ENCODE peak calls at places on chromosomes 12 and 14, in ten cellular contexts. One of them, this sample, is unnamed.

GRCh38 chr12:101015021-101015420 is 195.0 kb downstream of the SLC5A8 start:
- DNase-seq in body of pancreas: no peak
- DNase-seq in GM12865: no peak
- DNase-seq in heart left ventricle: no peak
- DNase-seq in mucosa of descending colon: no peak
- DNase-seq in mammary epithelial cell: no peak
- DNase-seq in CD4-positive, alpha-beta T cell: no peak
- DNase-seq in fibroblast of mammary gland: no peak
- DNase-seq in cardiac fibroblast: peak
- DNase-seq in psoas muscle: no peak
- DNase-seq in this sample: no peak

GRCh38 chr12:14842315-14842714 is 1.0 kb downstream of the ART4 start:
- DNase-seq in fibroblast of mammary gland: no peak
- DNase-seq in mammary epithelial cell: no peak
- DNase-seq in cardiac fibroblast: no peak
- DNase-seq in psoas muscle: no peak
- DNase-seq in heart left ventricle: no peak
- DNase-seq in CD4-positive, alpha-beta T cell: no peak
- DNase-seq in GM12865: no peak
- DNase-seq in body of pancreas: no peak
- DNase-seq in mucosa of descending colon: no peak
- DNase-seq in this sample: no peak

GRCh38 chr12:15404485-15404884 is 82.2 kb downstream of the PTPRO start:
- DNase-seq in cardiac fibroblast: peak
- DNase-seq in fibroblast of mammary gland: peak
- DNase-seq in CD4-positive, alpha-beta T cell: no peak
- DNase-seq in mucosa of descending colon: no peak
- DNase-seq in body of pancreas: no peak
- DNase-seq in GM12865: no peak
- DNase-seq in mammary epithelial cell: peak
- DNase-seq in heart left ventricle: no peak
- DNase-seq in psoas muscle: no peak
- DNase-seq in this sample: no peak

GRCh38 chr12:121038861-121039654 is at the start of gene OASL:
- DNase-seq in mucosa of descending colon: peak
- DNase-seq in CD4-positive, alpha-beta T cell: peak
- DNase-seq in GM12865: peak
- DNase-seq in psoas muscle: no peak
- DNase-seq in heart left ventricle: no peak
- DNase-seq in body of pancreas: peak
- DNase-seq in mammary epithelial cell: peak
- DNase-seq in cardiac fibroblast: peak
- DNase-seq in fibroblast of mammary gland: peak
- DNase-seq in this sample: no peak

GRCh38 chr12:122951979-122952892 is 14.0 kb downstream of the ABCB9 start:
- DNase-seq in CD4-positive, alpha-beta T cell: peak
- DNase-seq in psoas muscle: peak
- DNase-seq in mucosa of descending colon: peak
- DNase-seq in GM12865: peak
- DNase-seq in cardiac fibroblast: peak
- DNase-seq in fibroblast of mammary gland: peak
- DNase-seq in heart left ventricle: peak
- DNase-seq in body of pancreas: peak
- DNase-seq in mammary epithelial cell: peak
- DNase-seq in this sample: peak

GRCh38 chr14:90720336-90720735 is 95.9 kb downstream of the TTC7B start:
- DNase-seq in cardiac fibroblast: no peak
- DNase-seq in heart left ventricle: no peak
- DNase-seq in body of pancreas: no peak
- DNase-seq in mucosa of descending colon: no peak
- DNase-seq in fibroblast of mammary gland: no peak
- DNase-seq in CD4-positive, alpha-beta T cell: no peak
- DNase-seq in GM12865: no peak
- DNase-seq in psoas muscle: no peak
- DNase-seq in mammary epithelial cell: no peak
- DNase-seq in this sample: no peak

GRCh38 chr12:126309278-126309677 is 1244.0 kb downstream of the AACS start:
- DNase-seq in mucosa of descending colon: no peak
- DNase-seq in fibroblast of mammary gland: no peak
- DNase-seq in mammary epithelial cell: no peak
- DNase-seq in GM12865: no peak
- DNase-seq in CD4-positive, alpha-beta T cell: no peak
- DNase-seq in cardiac fibroblast: no peak
- DNase-seq in body of pancreas: no peak
- DNase-seq in heart left ventricle: no peak
- DNase-seq in psoas muscle: no peak
- DNase-seq in this sample: no peak

GRCh38 chr14:27686137-27686536 is 1080.5 kb upstream of the FOXG1 start:
- DNase-seq in fibroblast of mammary gland: no peak
- DNase-seq in GM12865: no peak
- DNase-seq in mucosa of descending colon: no peak
- DNase-seq in cardiac fibroblast: no peak
- DNase-seq in CD4-positive, alpha-beta T cell: no peak
- DNase-seq in psoas muscle: no peak
- DNase-seq in heart left ventricle: no peak
- DNase-seq in body of pancreas: no peak
- DNase-seq in mammary epithelial cell: no peak
- DNase-seq in this sample: no peak

GRCh38 chr14:103366741-103367140 is 18.5 kb upstream of the MARK3 start:
- DNase-seq in psoas muscle: no peak
- DNase-seq in heart left ventricle: no peak
- DNase-seq in mucosa of descending colon: no peak
- DNase-seq in GM12865: no peak
- DNase-seq in mammary epithelial cell: no peak
- DNase-seq in fibroblast of mammary gland: no peak
- DNase-seq in cardiac fibroblast: no peak
- DNase-seq in body of pancreas: no peak
- DNase-seq in CD4-positive, alpha-beta T cell: no peak
- DNase-seq in this sample: no peak

GRCh38 chr12:98343002-98343567 is 172.3 kb upstream of the TMPO start:
- DNase-seq in psoas muscle: no peak
- DNase-seq in fibroblast of mammary gland: no peak
- DNase-seq in GM12865: no peak
- DNase-seq in body of pancreas: no peak
- DNase-seq in mucosa of descending colon: no peak
- DNase-seq in cardiac fibroblast: no peak
- DNase-seq in mammary epithelial cell: no peak
- DNase-seq in CD4-positive, alpha-beta T cell: no peak
- DNase-seq in heart left ventricle: no peak
- DNase-seq in this sample: no peak

GRCh38 chr14:97444248-97444647 is 647.1 kb downstream of the VRK1 start:
- DNase-seq in body of pancreas: no peak
- DNase-seq in GM12865: no peak
- DNase-seq in cardiac fibroblast: no peak
- DNase-seq in mammary epithelial cell: no peak
- DNase-seq in psoas muscle: no peak
- DNase-seq in mucosa of descending colon: no peak
- DNase-seq in CD4-positive, alpha-beta T cell: no peak
- DNase-seq in heart left ventricle: no peak
- DNase-seq in fibroblast of mammary gland: no peak
- DNase-seq in this sample: no peak

GRCh38 chr12:20376984-20377383 is 8.6 kb downstream of the PDE3A start:
- DNase-seq in cardiac fibroblast: peak
- DNase-seq in CD4-positive, alpha-beta T cell: no peak
- DNase-seq in fibroblast of mammary gland: peak
- DNase-seq in mammary epithelial cell: no peak
- DNase-seq in heart left ventricle: no peak
- DNase-seq in mucosa of descending colon: no peak
- DNase-seq in body of pancreas: no peak
- DNase-seq in GM12865: peak
- DNase-seq in psoas muscle: no peak
- DNase-seq in this sample: no peak

GRCh38 chr12:121441555-121441954 is 41.6 kb downstream of the RNF34 start:
- DNase-seq in body of pancreas: no peak
- DNase-seq in cardiac fibroblast: peak
- DNase-seq in heart left ventricle: no peak
- DNase-seq in mammary epithelial cell: no peak
- DNase-seq in psoas muscle: no peak
- DNase-seq in GM12865: no peak
- DNase-seq in fibroblast of mammary gland: peak
- DNase-seq in mucosa of descending colon: no peak
- DNase-seq in CD4-positive, alpha-beta T cell: no peak
- DNase-seq in this sample: no peak

GRCh38 chr12:69388371-69388770 is 28.8 kb downstream of the YEATS4 start:
- DNase-seq in body of pancreas: no peak
- DNase-seq in heart left ventricle: no peak
- DNase-seq in mucosa of descending colon: no peak
- DNase-seq in CD4-positive, alpha-beta T cell: no peak
- DNase-seq in GM12865: peak
- DNase-seq in psoas muscle: no peak
- DNase-seq in mammary epithelial cell: peak
- DNase-seq in cardiac fibroblast: peak
- DNase-seq in fibroblast of mammary gland: peak
- DNase-seq in this sample: no peak

GRCh38 chr14:75979071-75979571 is 2.7 kb downstream of the TGFB3 start:
- DNase-seq in CD4-positive, alpha-beta T cell: no peak
- DNase-seq in psoas muscle: peak
- DNase-seq in mammary epithelial cell: no peak
- DNase-seq in heart left ventricle: no peak
- DNase-seq in GM12865: peak
- DNase-seq in fibroblast of mammary gland: peak
- DNase-seq in mucosa of descending colon: peak
- DNase-seq in body of pancreas: peak
- DNase-seq in cardiac fibroblast: peak
- DNase-seq in this sample: no peak

GRCh38 chr12:91937033-91937432 is 208.6 kb downstream of the BTG1 start:
- DNase-seq in fibroblast of mammary gland: no peak
- DNase-seq in cardiac fibroblast: no peak
- DNase-seq in mucosa of descending colon: no peak
- DNase-seq in mammary epithelial cell: no peak
- DNase-seq in body of pancreas: no peak
- DNase-seq in GM12865: no peak
- DNase-seq in heart left ventricle: no peak
- DNase-seq in CD4-positive, alpha-beta T cell: no peak
- DNase-seq in psoas muscle: no peak
- DNase-seq in this sample: no peak

GRCh38 chr12:63098851-63099250 is 52.1 kb downstream of the AVPR1A start:
- DNase-seq in fibroblast of mammary gland: no peak
- DNase-seq in GM12865: peak
- DNase-seq in heart left ventricle: no peak
- DNase-seq in mammary epithelial cell: no peak
- DNase-seq in cardiac fibroblast: no peak
- DNase-seq in psoas muscle: no peak
- DNase-seq in body of pancreas: no peak
- DNase-seq in CD4-positive, alpha-beta T cell: no peak
- DNase-seq in mucosa of descending colon: no peak
- DNase-seq in this sample: no peak

GRCh38 chr12:5171701-5172100 is 128.0 kb downstream of the KCNA5 start:
- DNase-seq in cardiac fibroblast: peak
- DNase-seq in CD4-positive, alpha-beta T cell: no peak
- DNase-seq in psoas muscle: no peak
- DNase-seq in body of pancreas: peak
- DNase-seq in mammary epithelial cell: peak
- DNase-seq in GM12865: peak
- DNase-seq in fibroblast of mammary gland: peak
- DNase-seq in heart left ventricle: no peak
- DNase-seq in mucosa of descending colon: no peak
- DNase-seq in this sample: peak
- TF ChIP-seq CTCF in cardiac fibroblast: peak
- TF ChIP-seq CTCF in CD4-positive, alpha-beta T cell: no peak
- TF ChIP-seq CTCF in psoas muscle: peak
- TF ChIP-seq CTCF in body of pancreas: peak
- TF ChIP-seq CTCF in mammary epithelial cell: peak
- TF ChIP-seq CTCF in GM12865: peak
- TF ChIP-seq CTCF in fibroblast of mammary gland: peak
- TF ChIP-seq CTCF in heart left ventricle: peak
- TF ChIP-seq CTCF in mucosa of descending colon: peak
- TF ChIP-seq CTCF in this sample: peak

GRCh38 chr12:53067993-53068770 is 11.0 kb downstream of the SPRYD3 start:
- DNase-seq in cardiac fibroblast: no peak
- DNase-seq in fibroblast of mammary gland: no peak
- DNase-seq in mammary epithelial cell: no peak
- DNase-seq in body of pancreas: no peak
- DNase-seq in CD4-positive, alpha-beta T cell: no peak
- DNase-seq in GM12865: no peak
- DNase-seq in heart left ventricle: no peak
- DNase-seq in psoas muscle: no peak
- DNase-seq in mucosa of descending colon: no peak
- DNase-seq in this sample: no peak
- TF ChIP-seq CTCF in cardiac fibroblast: no peak
- TF ChIP-seq CTCF in fibroblast of mammary gland: no peak
- TF ChIP-seq CTCF in mammary epithelial cell: no peak
- TF ChIP-seq CTCF in body of pancreas: no peak
- TF ChIP-seq CTCF in CD4-positive, alpha-beta T cell: no peak
- TF ChIP-seq CTCF in GM12865: no peak
- TF ChIP-seq CTCF in heart left ventricle: no peak
- TF ChIP-seq CTCF in psoas muscle: no peak
- TF ChIP-seq CTCF in mucosa of descending colon: no peak
- TF ChIP-seq CTCF in this sample: no peak

GRCh38 chr14:34124585-34124984 is 173.7 kb upstream of the EGLN3 start:
- DNase-seq in CD4-positive, alpha-beta T cell: no peak
- DNase-seq in body of pancreas: no peak
- DNase-seq in fibroblast of mammary gland: no peak
- DNase-seq in GM12865: no peak
- DNase-seq in mucosa of descending colon: no peak
- DNase-seq in mammary epithelial cell: no peak
- DNase-seq in cardiac fibroblast: no peak
- DNase-seq in psoas muscle: no peak
- DNase-seq in heart left ventricle: no peak
- DNase-seq in this sample: no peak

GRCh38 chr14:34119107-34119858 is 168.4 kb upstream of the EGLN3 start:
- DNase-seq in mucosa of descending colon: no peak
- DNase-seq in GM12865: no peak
- DNase-seq in psoas muscle: no peak
- DNase-seq in heart left ventricle: no peak
- DNase-seq in body of pancreas: no peak
- DNase-seq in cardiac fibroblast: no peak
- DNase-seq in mammary epithelial cell: no peak
- DNase-seq in CD4-positive, alpha-beta T cell: no peak
- DNase-seq in fibroblast of mammary gland: no peak
- DNase-seq in this sample: no peak

GRCh38 chr14:34122081-34122480 is 171.2 kb upstream of the EGLN3 start:
- DNase-seq in heart left ventricle: no peak
- DNase-seq in psoas muscle: no peak
- DNase-seq in body of pancreas: no peak
- DNase-seq in mucosa of descending colon: no peak
- DNase-seq in CD4-positive, alpha-beta T cell: no peak
- DNase-seq in GM12865: no peak
- DNase-seq in fibroblast of mammary gland: no peak
- DNase-seq in cardiac fibroblast: no peak
- DNase-seq in mammary epithelial cell: no peak
- DNase-seq in this sample: no peak

GRCh38 chr14:34120185-34120977 is 169.5 kb upstream of the EGLN3 start:
- DNase-seq in mucosa of descending colon: no peak
- DNase-seq in fibroblast of mammary gland: peak
- DNase-seq in heart left ventricle: no peak
- DNase-seq in CD4-positive, alpha-beta T cell: no peak
- DNase-seq in body of pancreas: no peak
- DNase-seq in psoas muscle: no peak
- DNase-seq in cardiac fibroblast: no peak
- DNase-seq in mammary epithelial cell: no peak
- DNase-seq in GM12865: no peak
- DNase-seq in this sample: no peak

GRCh38 chr14:34122650-34123049 is 171.8 kb upstream of the EGLN3 start:
- DNase-seq in psoas muscle: no peak
- DNase-seq in cardiac fibroblast: no peak
- DNase-seq in body of pancreas: no peak
- DNase-seq in CD4-positive, alpha-beta T cell: no peak
- DNase-seq in mammary epithelial cell: no peak
- DNase-seq in heart left ventricle: no peak
- DNase-seq in fibroblast of mammary gland: no peak
- DNase-seq in mucosa of descending colon: no peak
- DNase-seq in GM12865: no peak
- DNase-seq in this sample: no peak
- TF ChIP-seq CTCF in psoas muscle: no peak
- TF ChIP-seq CTCF in cardiac fibroblast: no peak
- TF ChIP-seq CTCF in body of pancreas: no peak
- TF ChIP-seq CTCF in CD4-positive, alpha-beta T cell: no peak
- TF ChIP-seq CTCF in mammary epithelial cell: no peak
- TF ChIP-seq CTCF in heart left ventricle: no peak
- TF ChIP-seq CTCF in fibroblast of mammary gland: no peak
- TF ChIP-seq CTCF in mucosa of descending colon: no peak
- TF ChIP-seq CTCF in GM12865: no peak
- TF ChIP-seq CTCF in this sample: no peak

GRCh38 chr12:67151891-67152290 is 117.3 kb upstream of the CAND1 start:
- DNase-seq in cardiac fibroblast: no peak
- DNase-seq in mucosa of descending colon: no peak
- DNase-seq in GM12865: no peak
- DNase-seq in heart left ventricle: no peak
- DNase-seq in mammary epithelial cell: no peak
- DNase-seq in psoas muscle: no peak
- DNase-seq in body of pancreas: no peak
- DNase-seq in fibroblast of mammary gland: no peak
- DNase-seq in CD4-positive, alpha-beta T cell: no peak
- DNase-seq in this sample: no peak
- TF ChIP-seq CTCF in cardiac fibroblast: no peak
- TF ChIP-seq CTCF in mucosa of descending colon: no peak
- TF ChIP-seq CTCF in GM12865: no peak
- TF ChIP-seq CTCF in heart left ventricle: no peak
- TF ChIP-seq CTCF in mammary epithelial cell: no peak
- TF ChIP-seq CTCF in psoas muscle: no peak
- TF ChIP-seq CTCF in body of pancreas: no peak
- TF ChIP-seq CTCF in fibroblast of mammary gland: no peak
- TF ChIP-seq CTCF in CD4-positive, alpha-beta T cell: no peak
- TF ChIP-seq CTCF in this sample: no peak

This sample was measured in lung.